ENCODE peak calls at places on chromosomes 16 and 17, in five cellular contexts. One of them, this sample, is unnamed. For H3K4me1 and H3K9me3, the result is how much of the 10 kb centered on the place peaks cover.

GRCh38 chr16:53960954-53961616 is 257.1 kb downstream of the FTO start:
- DNase-seq in OCI-LY7: no peak
- DNase-seq in heart right ventricle: no peak
- DNase-seq in psoas muscle: no peak
- DNase-seq in mucosa of descending colon: no peak
- DNase-seq in this sample: no peak

GRCh38 chr17:33209671-33210070 is 83.4 kb downstream of the ASIC2 start:
- DNase-seq in OCI-LY7: no peak
- DNase-seq in psoas muscle: no peak
- DNase-seq in heart right ventricle: no peak
- DNase-seq in mucosa of descending colon: no peak
- DNase-seq in this sample: no peak

GRCh38 chr16:81493755-81494433 is 49.3 kb downstream of the CMIP start:
- DNase-seq in heart right ventricle: no peak
- DNase-seq in OCI-LY7: no peak
- DNase-seq in mucosa of descending colon: peak
- DNase-seq in psoas muscle: peak
- DNase-seq in this sample: peak

GRCh38 chr17:80395402-80396151 is 19.4 kb upstream of the ENDOV start:
- DNase-seq in OCI-LY7: no peak
- DNase-seq in mucosa of descending colon: no peak
- DNase-seq in psoas muscle: no peak
- DNase-seq in heart right ventricle: no peak
- DNase-seq in this sample: no peak

GRCh38 chr16:80852261-80852872 is 48.0 kb upstream of the CDYL2 start:
- DNase-seq in heart right ventricle: no peak
- DNase-seq in OCI-LY7: peak
- DNase-seq in psoas muscle: no peak
- DNase-seq in mucosa of descending colon: no peak
- DNase-seq in this sample: no peak

GRCh38 chr17:60193482-60193881 is 43.7 kb downstream of the CA4 start:
- DNase-seq in mucosa of descending colon: no peak
- DNase-seq in heart right ventricle: no peak
- DNase-seq in OCI-LY7: no peak
- DNase-seq in psoas muscle: no peak
- DNase-seq in this sample: no peak

GRCh38 chr17:74541176-74542111 is 4.5 kb downstream of the CD300C start:
- DNase-seq in OCI-LY7: no peak
- DNase-seq in heart right ventricle: no peak
- DNase-seq in mucosa of descending colon: no peak
- DNase-seq in psoas muscle: no peak
- DNase-seq in this sample: peak

GRCh38 chr17:1110844-1111598 is 68.8 kb downstream of the ABR start:
- DNase-seq in mucosa of descending colon: peak
- DNase-seq in heart right ventricle: peak
- DNase-seq in psoas muscle: peak
- DNase-seq in OCI-LY7: no peak
- DNase-seq in this sample: peak

GRCh38 chr16:83706394-83706793 is 101.4 kb upstream of the HSBP1 start:
- DNase-seq in psoas muscle: no peak
- DNase-seq in OCI-LY7: no peak
- DNase-seq in mucosa of descending colon: no peak
- DNase-seq in heart right ventricle: no peak
- DNase-seq in this sample: no peak

GRCh38 chr17:9979463-9979995 is 74.5 kb upstream of the RCVRN start:
- DNase-seq in mucosa of descending colon: no peak
- DNase-seq in psoas muscle: no peak
- DNase-seq in heart right ventricle: no peak
- DNase-seq in OCI-LY7: no peak
- DNase-seq in this sample: no peak

GRCh38 chr16:87457051-87457611 is 35.7 kb downstream of the ZCCHC14 start:
- DNase-seq in OCI-LY7: no peak
- DNase-seq in mucosa of descending colon: peak
- DNase-seq in psoas muscle: no peak
- DNase-seq in heart right ventricle: no peak
- DNase-seq in this sample: no peak

GRCh38 chr16:22055881-22056280 is 36.5 kb upstream of the VWA3A start:
- DNase-seq in OCI-LY7: no peak
- DNase-seq in mucosa of descending colon: no peak
- DNase-seq in heart right ventricle: no peak
- DNase-seq in psoas muscle: no peak
- DNase-seq in this sample: no peak

GRCh38 chr16:16971042-16971441 is 499.7 kb downstream of the XYLT1 start:
- DNase-seq in mucosa of descending colon: no peak
- DNase-seq in heart right ventricle: no peak
- DNase-seq in psoas muscle: no peak
- DNase-seq in OCI-LY7: no peak
- DNase-seq in this sample: no peak

GRCh38 chr16:79651363-79651762 is 50.8 kb upstream of the MAF start:
- DNase-seq in mucosa of descending colon: peak
- DNase-seq in OCI-LY7: no peak
- DNase-seq in heart right ventricle: peak
- DNase-seq in psoas muscle: peak
- DNase-seq in this sample: no peak

GRCh38 chr16:5024632-5025031 is 9.1 kb downstream of the NAGPA start:
- DNase-seq in mucosa of descending colon: no peak
- DNase-seq in OCI-LY7: peak
- DNase-seq in heart right ventricle: no peak
- DNase-seq in psoas muscle: no peak
- DNase-seq in this sample: no peak

GRCh38 chr17:62587554-62587953 is 39.9 kb upstream of the MRC2 start:
- DNase-seq in mucosa of descending colon: no peak
- DNase-seq in OCI-LY7: no peak
- DNase-seq in psoas muscle: peak
- DNase-seq in heart right ventricle: no peak
- DNase-seq in this sample: no peak

GRCh38 chr17:78252111-78252634 is 20.7 kb downstream of the TMEM235 start:
- DNase-seq in OCI-LY7: peak
- DNase-seq in heart right ventricle: no peak
- DNase-seq in psoas muscle: no peak
- DNase-seq in mucosa of descending colon: peak
- DNase-seq in this sample: no peak

GRCh38 chr17:47223007-47223406 is 13.9 kb downstream of the MYL4 start:
- DNase-seq in heart right ventricle: no peak
- DNase-seq in mucosa of descending colon: no peak
- DNase-seq in OCI-LY7: no peak
- DNase-seq in psoas muscle: no peak
- DNase-seq in this sample: no peak

GRCh38 chr17:78502611-78503148 is 74.5 kb downstream of the DNAH17 start:
- DNase-seq in OCI-LY7: no peak
- DNase-seq in psoas muscle: peak
- DNase-seq in heart right ventricle: no peak
- DNase-seq in mucosa of descending colon: no peak
- DNase-seq in this sample: peak

GRCh38 chr16:832652-833336 is 32.3 kb upstream of the GNG13 start:
- DNase-seq in mucosa of descending colon: peak
- DNase-seq in psoas muscle: no peak
- DNase-seq in OCI-LY7: no peak
- DNase-seq in heart right ventricle: no peak
- DNase-seq in this sample: peak

GRCh38 chr17:7930841-7931631 is 710 bp downstream of the TRAPPC1 start:
- DNase-seq in psoas muscle: no peak
- DNase-seq in OCI-LY7: no peak
- DNase-seq in mucosa of descending colon: no peak
- DNase-seq in heart right ventricle: no peak
- DNase-seq in this sample: no peak

GRCh38 chr17:5526821-5527598 is 40.6 kb downstream of the MIS12 start:
- DNase-seq in OCI-LY7: no peak
- DNase-seq in mucosa of descending colon: peak
- DNase-seq in heart right ventricle: peak
- DNase-seq in psoas muscle: peak
- DNase-seq in this sample: peak

GRCh38 chr16:69311533-69312388 is 611 bp downstream of the VPS4A start:
- DNase-seq in heart right ventricle: no peak
- DNase-seq in mucosa of descending colon: peak
- DNase-seq in OCI-LY7: peak
- DNase-seq in psoas muscle: peak
- DNase-seq in this sample: no peak

GRCh38 chr16:48607056-48607825 is 2.7 kb downstream of the N4BP1 start:
- DNase-seq in psoas muscle: no peak
- DNase-seq in OCI-LY7: no peak
- DNase-seq in heart right ventricle: no peak
- DNase-seq in mucosa of descending colon: peak
- DNase-seq in this sample: no peak

GRCh38 chr16:74521691-74522090 is 85.2 kb downstream of the GLG1 start:
- DNase-seq in OCI-LY7: no peak
- DNase-seq in heart right ventricle: no peak
- DNase-seq in mucosa of descending colon: no peak
- DNase-seq in psoas muscle: no peak
- DNase-seq in this sample: no peak

GRCh38 chr16:6146874-6147425 is 1049.4 kb upstream of the EEF2KMT start:
- DNase-seq in heart right ventricle: no peak
- DNase-seq in mucosa of descending colon: no peak
- DNase-seq in OCI-LY7: no peak
- DNase-seq in psoas muscle: no peak
- DNase-seq in this sample: no peak

GRCh38 chr16:88597856-88598491 is 27.8 kb downstream of the ZC3H18 start:
- DNase-seq in OCI-LY7: no peak
- DNase-seq in mucosa of descending colon: no peak
- DNase-seq in psoas muscle: no peak
- DNase-seq in heart right ventricle: no peak
- DNase-seq in this sample: no peak

GRCh38 chr16:88601313-88602036 is 31.3 kb downstream of the ZC3H18 start:
- DNase-seq in mucosa of descending colon: no peak
- DNase-seq in OCI-LY7: no peak
- DNase-seq in psoas muscle: no peak
- DNase-seq in heart right ventricle: no peak
- DNase-seq in this sample: no peak

GRCh38 chr16:88599825-88600538 is 29.8 kb downstream of the ZC3H18 start:
- DNase-seq in heart right ventricle: no peak
- DNase-seq in OCI-LY7: no peak
- DNase-seq in psoas muscle: no peak
- DNase-seq in mucosa of descending colon: no peak
- DNase-seq in this sample: no peak

GRCh38 chr16:88600539-88600896 is 30.3 kb downstream of the ZC3H18 start:
- DNase-seq in heart right ventricle: no peak
- DNase-seq in OCI-LY7: no peak
- DNase-seq in psoas muscle: no peak
- DNase-seq in mucosa of descending colon: no peak
- DNase-seq in this sample: no peak

GRCh38 chr16:88599092-88599733 is 29.0 kb downstream of the ZC3H18 start:
- DNase-seq in psoas muscle: peak
- DNase-seq in mucosa of descending colon: peak
- DNase-seq in heart right ventricle: peak
- DNase-seq in OCI-LY7: no peak
- DNase-seq in this sample: peak
- H3K4me1 ChIP-seq in psoas muscle: under half
- H3K4me1 ChIP-seq in mucosa of descending colon: under half
- H3K4me1 ChIP-seq in heart right ventricle: half or more
- H3K4me1 ChIP-seq in OCI-LY7: under half
- H3K4me1 ChIP-seq in this sample: under half

GRCh38 chr17:15492186-15492585 is 24.8 kb upstream of the CDRT4 start:
- DNase-seq in OCI-LY7: no peak
- DNase-seq in mucosa of descending colon: no peak
- DNase-seq in heart right ventricle: no peak
- DNase-seq in psoas muscle: no peak
- DNase-seq in this sample: no peak
- TF ChIP-seq CTCF in OCI-LY7: no peak
- TF ChIP-seq CTCF in mucosa of descending colon: no peak
- TF ChIP-seq CTCF in heart right ventricle: no peak
- TF ChIP-seq CTCF in psoas muscle: no peak
- TF ChIP-seq CTCF in this sample: no peak

GRCh38 chr17:49180303-49180702 is 30.1 kb downstream of the GNGT2 start:
- DNase-seq in mucosa of descending colon: peak
- DNase-seq in heart right ventricle: peak
- DNase-seq in psoas muscle: peak
- DNase-seq in OCI-LY7: peak
- DNase-seq in this sample: peak

GRCh38 chr17:49180998-49181635 is 29.3 kb downstream of the GNGT2 start:
- DNase-seq in heart right ventricle: no peak
- DNase-seq in mucosa of descending colon: no peak
- DNase-seq in psoas muscle: no peak
- DNase-seq in OCI-LY7: peak
- DNase-seq in this sample: no peak

GRCh38 chr17:49183341-49183740 is 27.0 kb downstream of the GNGT2 start:
- DNase-seq in psoas muscle: no peak
- DNase-seq in mucosa of descending colon: no peak
- DNase-seq in heart right ventricle: no peak
- DNase-seq in OCI-LY7: no peak
- DNase-seq in this sample: no peak

GRCh38 chr17:49187301-49187700 is 23.1 kb downstream of the GNGT2 start:
- DNase-seq in psoas muscle: no peak
- DNase-seq in OCI-LY7: no peak
- DNase-seq in heart right ventricle: no peak
- DNase-seq in mucosa of descending colon: no peak
- DNase-seq in this sample: no peak

DNA sequence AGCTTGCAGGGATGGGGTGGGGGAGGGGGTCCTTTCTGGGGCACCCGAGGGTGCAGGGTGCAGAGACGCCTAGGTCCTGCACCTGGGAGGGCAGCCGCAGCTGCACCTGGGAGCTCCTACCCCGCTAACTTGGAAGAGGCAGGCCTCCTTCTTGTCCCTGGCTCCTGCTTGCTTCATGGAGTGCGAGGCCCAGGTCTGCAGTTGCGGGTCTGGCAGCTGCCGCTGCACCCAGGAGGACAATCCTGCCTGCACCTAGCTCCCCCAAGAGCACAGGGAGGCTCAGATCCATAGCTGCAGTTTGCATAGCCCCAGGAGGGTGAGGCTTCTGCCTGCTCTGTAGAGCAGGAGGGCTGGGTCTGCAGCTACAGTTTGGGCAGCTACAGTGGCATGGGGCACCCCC is 26.6 kb downstream of the GNGT2 start:
- DNase-seq in heart right ventricle: no peak
- DNase-seq in OCI-LY7: no peak
- DNase-seq in psoas muscle: no peak
- DNase-seq in mucosa of descending colon: no peak
- DNase-seq in this sample: no peak
- H3K9me3 ChIP-seq in heart right ventricle: under half
- H3K9me3 ChIP-seq in OCI-LY7: under half
- H3K9me3 ChIP-seq in psoas muscle: under half
- H3K9me3 ChIP-seq in mucosa of descending colon: under half
- H3K9me3 ChIP-seq in this sample: under half

DNA sequence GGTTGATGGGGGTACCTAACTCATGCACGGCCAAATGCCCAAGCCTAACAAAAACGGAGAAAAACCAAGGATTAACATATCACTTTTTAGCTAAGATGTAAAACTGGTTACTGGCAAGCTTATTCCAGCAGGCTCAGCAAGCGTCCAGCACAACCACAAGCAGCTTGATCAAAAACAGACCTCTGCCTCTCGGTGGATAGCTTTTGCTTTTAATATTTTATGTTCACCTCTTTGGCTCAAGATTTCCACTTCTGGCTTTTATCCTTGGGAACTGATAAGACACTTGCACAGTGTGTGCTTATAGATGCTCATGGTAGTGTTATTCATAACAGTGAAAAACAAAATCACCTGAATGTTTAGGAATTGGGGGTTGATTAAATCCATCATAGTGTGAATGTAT is 206.9 kb upstream of the CACNG5 start:
- DNase-seq in OCI-LY7: no peak
- DNase-seq in heart right ventricle: no peak
- DNase-seq in psoas muscle: no peak
- DNase-seq in mucosa of descending colon: no peak
- DNase-seq in this sample: no peak
- H3K4me1 ChIP-seq in OCI-LY7: under half
- H3K4me1 ChIP-seq in heart right ventricle: under half
- H3K4me1 ChIP-seq in psoas muscle: under half
- H3K4me1 ChIP-seq in mucosa of descending colon: under half
- H3K4me1 ChIP-seq in this sample: under half

GRCh38 chr16:19837984-19838707 is 46.5 kb downstream of the GPRC5B start:
- DNase-seq in heart right ventricle: no peak
- DNase-seq in mucosa of descending colon: no peak
- DNase-seq in OCI-LY7: no peak
- DNase-seq in psoas muscle: no peak
- DNase-seq in this sample: no peak
- TF ChIP-seq CTCF in heart right ventricle: no peak
- TF ChIP-seq CTCF in mucosa of descending colon: no peak
- TF ChIP-seq CTCF in OCI-LY7: no peak
- TF ChIP-seq CTCF in psoas muscle: no peak
- TF ChIP-seq CTCF in this sample: no peak